ENCODE peak calls at places on chromosomes 7 and 10, in seven cellular contexts. One of them, this sample, is unnamed.

GRCh38 chr10:43231523-43232078 is 35.3 kb downstream of the RASGEF1A start:
- DNase-seq in AG09309: no peak
- DNase-seq in AG04449: no peak
- DNase-seq in fibroblast of lung: no peak
- DNase-seq in lower lobe of right lung: peak
- DNase-seq in retinal pigment epithelial cell: no peak
- DNase-seq in stomach: no peak
- DNase-seq in this sample: no peak

GRCh38 chr7:140390034-140390433 is 8.3 kb downstream of the SLC37A3 start:
- DNase-seq in AG09309: no peak
- DNase-seq in AG04449: no peak
- DNase-seq in fibroblast of lung: no peak
- DNase-seq in lower lobe of right lung: no peak
- DNase-seq in retinal pigment epithelial cell: no peak
- DNase-seq in stomach: no peak
- DNase-seq in this sample: no peak

GRCh38 chr10:29861811-29862505 is 197.4 kb downstream of the JCAD start:
- DNase-seq in AG09309: peak
- DNase-seq in AG04449: peak
- DNase-seq in fibroblast of lung: peak
- DNase-seq in lower lobe of right lung: no peak
- DNase-seq in retinal pigment epithelial cell: no peak
- DNase-seq in stomach: no peak
- DNase-seq in this sample: peak

GRCh38 chr10:94183666-94184264 is 179.0 kb downstream of the NOC3L start:
- DNase-seq in AG09309: peak
- DNase-seq in AG04449: peak
- DNase-seq in fibroblast of lung: peak
- DNase-seq in lower lobe of right lung: no peak
- DNase-seq in retinal pigment epithelial cell: no peak
- DNase-seq in stomach: no peak
- DNase-seq in this sample: no peak

GRCh38 chr7:73707045-73707631 is 12.3 kb downstream of the STX1A start:
- DNase-seq in AG09309: no peak
- DNase-seq in AG04449: no peak
- DNase-seq in fibroblast of lung: no peak
- DNase-seq in lower lobe of right lung: peak
- DNase-seq in retinal pigment epithelial cell: no peak
- DNase-seq in stomach: peak
- DNase-seq in this sample: no peak

GRCh38 chr10:71212249-71213126 is at the start of gene UNC5B:
- DNase-seq in AG09309: peak
- DNase-seq in AG04449: no peak
- DNase-seq in fibroblast of lung: peak
- DNase-seq in lower lobe of right lung: peak
- DNase-seq in retinal pigment epithelial cell: no peak
- DNase-seq in stomach: peak
- DNase-seq in this sample: no peak

GRCh38 chr10:75528392-75528791 is 97.0 kb downstream of the LRMDA start:
- DNase-seq in AG09309: no peak
- DNase-seq in AG04449: no peak
- DNase-seq in fibroblast of lung: no peak
- DNase-seq in lower lobe of right lung: no peak
- DNase-seq in retinal pigment epithelial cell: no peak
- DNase-seq in stomach: no peak
- DNase-seq in this sample: no peak

GRCh38 chr7:92404170-92404614 is 43.1 kb upstream of the GATAD1 start:
- DNase-seq in AG09309: no peak
- DNase-seq in AG04449: no peak
- DNase-seq in fibroblast of lung: no peak
- DNase-seq in lower lobe of right lung: no peak
- DNase-seq in retinal pigment epithelial cell: no peak
- DNase-seq in stomach: no peak
- DNase-seq in this sample: no peak

GRCh38 chr10:50990568-50991495 is 83.5 kb upstream of the PRKG1 start:
- DNase-seq in AG09309: peak
- DNase-seq in AG04449: peak
- DNase-seq in fibroblast of lung: peak
- DNase-seq in lower lobe of right lung: peak
- DNase-seq in retinal pigment epithelial cell: peak
- DNase-seq in stomach: no peak
- DNase-seq in this sample: no peak

DNA sequence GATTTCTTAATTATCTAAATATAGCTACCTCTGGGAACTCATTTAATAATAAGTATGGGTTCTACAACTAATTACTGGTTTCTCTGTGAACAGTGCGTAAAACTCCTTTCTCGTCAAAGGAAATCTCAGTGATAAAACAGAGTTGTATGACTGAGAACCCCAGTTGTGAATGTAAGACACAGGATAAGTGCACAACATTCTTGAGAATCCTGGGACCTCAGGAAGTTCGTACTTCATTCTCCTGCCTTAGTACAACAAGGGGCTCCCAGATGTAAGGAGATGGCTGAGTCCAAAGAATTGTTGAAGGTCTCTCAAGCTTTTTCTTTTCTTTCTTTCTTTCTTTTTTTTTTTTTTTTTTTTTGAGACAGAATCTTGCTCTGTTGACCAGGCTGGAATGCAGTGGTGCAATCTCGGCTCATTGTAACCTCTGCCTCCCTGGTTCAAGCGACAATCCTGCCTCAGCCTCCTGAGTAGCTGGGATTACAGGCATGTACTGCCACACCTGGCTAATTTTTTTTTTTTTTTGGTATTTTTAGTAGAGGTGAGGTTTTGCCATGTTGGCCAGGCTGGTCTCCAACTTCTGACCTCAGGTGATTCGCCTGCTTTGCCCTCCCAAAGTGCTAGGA is 12.5 kb downstream of the DENND10 start:
- DNase-seq in AG09309: no peak
- DNase-seq in AG04449: no peak
- DNase-seq in fibroblast of lung: no peak
- DNase-seq in lower lobe of right lung: no peak
- DNase-seq in retinal pigment epithelial cell: no peak
- DNase-seq in stomach: no peak
- DNase-seq in this sample: no peak
- H3K4me3 ChIP-seq in AG09309: no peak
- H3K4me3 ChIP-seq in AG04449: no peak
- H3K4me3 ChIP-seq in fibroblast of lung: no peak
- H3K4me3 ChIP-seq in lower lobe of right lung: no peak
- H3K4me3 ChIP-seq in retinal pigment epithelial cell: no peak
- H3K4me3 ChIP-seq in stomach: no peak
- H3K4me3 ChIP-seq in this sample: no peak

GRCh38 chr7:158494162-158494586 is 93.4 kb downstream of the PTPRN2 start:
- DNase-seq in AG09309: no peak
- DNase-seq in AG04449: no peak
- DNase-seq in fibroblast of lung: no peak
- DNase-seq in lower lobe of right lung: no peak
- DNase-seq in retinal pigment epithelial cell: no peak
- DNase-seq in stomach: no peak
- DNase-seq in this sample: no peak
- TF ChIP-seq CTCF in AG09309: no peak
- TF ChIP-seq CTCF in AG04449: no peak
- TF ChIP-seq CTCF in fibroblast of lung: no peak
- TF ChIP-seq CTCF in lower lobe of right lung: no peak
- TF ChIP-seq CTCF in retinal pigment epithelial cell: no peak
- TF ChIP-seq CTCF in stomach: no peak
- TF ChIP-seq CTCF in this sample: no peak

GRCh38 chr7:43112088-43112940 is at the start of gene HECW1:
- DNase-seq in AG09309: no peak
- DNase-seq in AG04449: no peak
- DNase-seq in fibroblast of lung: no peak
- DNase-seq in lower lobe of right lung: no peak
- DNase-seq in retinal pigment epithelial cell: no peak
- DNase-seq in stomach: no peak
- DNase-seq in this sample: no peak
- H3K4me3 ChIP-seq in AG09309: peak
- H3K4me3 ChIP-seq in AG04449: peak
- H3K4me3 ChIP-seq in fibroblast of lung: peak
- H3K4me3 ChIP-seq in lower lobe of right lung: peak
- H3K4me3 ChIP-seq in retinal pigment epithelial cell: peak
- H3K4me3 ChIP-seq in stomach: peak
- H3K4me3 ChIP-seq in this sample: peak

GRCh38 chr10:14244801-14245211 is 85.9 kb downstream of the FRMD4A start:
- DNase-seq in AG09309: no peak
- DNase-seq in AG04449: no peak
- DNase-seq in fibroblast of lung: peak
- DNase-seq in lower lobe of right lung: no peak
- DNase-seq in retinal pigment epithelial cell: no peak
- DNase-seq in stomach: no peak
- DNase-seq in this sample: peak

GRCh38 chr10:14244147-14244546 is 86.6 kb downstream of the FRMD4A start:
- DNase-seq in AG09309: no peak
- DNase-seq in AG04449: no peak
- DNase-seq in fibroblast of lung: peak
- DNase-seq in lower lobe of right lung: no peak
- DNase-seq in retinal pigment epithelial cell: no peak
- DNase-seq in stomach: no peak
- DNase-seq in this sample: no peak

GRCh38 chr10:14241196-14241595 is 89.5 kb downstream of the FRMD4A start:
- DNase-seq in AG09309: no peak
- DNase-seq in AG04449: no peak
- DNase-seq in fibroblast of lung: no peak
- DNase-seq in lower lobe of right lung: no peak
- DNase-seq in retinal pigment epithelial cell: no peak
- DNase-seq in stomach: no peak
- DNase-seq in this sample: no peak

GRCh38 chr10:14236341-14236740 is 94.4 kb downstream of the FRMD4A start:
- DNase-seq in AG09309: no peak
- DNase-seq in AG04449: no peak
- DNase-seq in fibroblast of lung: no peak
- DNase-seq in lower lobe of right lung: no peak
- DNase-seq in retinal pigment epithelial cell: no peak
- DNase-seq in stomach: no peak
- DNase-seq in this sample: no peak

GRCh38 chr10:14240253-14241189 is 90.2 kb downstream of the FRMD4A start:
- DNase-seq in AG09309: no peak
- DNase-seq in AG04449: no peak
- DNase-seq in fibroblast of lung: peak
- DNase-seq in lower lobe of right lung: no peak
- DNase-seq in retinal pigment epithelial cell: no peak
- DNase-seq in stomach: no peak
- DNase-seq in this sample: no peak
- TF ChIP-seq CTCF in AG09309: peak
- TF ChIP-seq CTCF in AG04449: no peak
- TF ChIP-seq CTCF in fibroblast of lung: no peak
- TF ChIP-seq CTCF in lower lobe of right lung: no peak
- TF ChIP-seq CTCF in retinal pigment epithelial cell: no peak
- TF ChIP-seq CTCF in stomach: no peak
- TF ChIP-seq CTCF in this sample: no peak

GRCh38 chr7:130669051-130669700 is 628 bp upstream of the COPG2 start:
- DNase-seq in AG09309: no peak
- DNase-seq in AG04449: no peak
- DNase-seq in fibroblast of lung: no peak
- DNase-seq in lower lobe of right lung: no peak
- DNase-seq in retinal pigment epithelial cell: no peak
- DNase-seq in stomach: peak
- DNase-seq in this sample: no peak

GRCh38 chr7:130667593-130668257 is 823 bp downstream of the COPG2 start:
- DNase-seq in AG09309: no peak
- DNase-seq in AG04449: no peak
- DNase-seq in fibroblast of lung: peak
- DNase-seq in lower lobe of right lung: no peak
- DNase-seq in retinal pigment epithelial cell: no peak
- DNase-seq in stomach: no peak
- DNase-seq in this sample: no peak

GRCh38 chr7:130673066-130673465 is 4.5 kb upstream of the COPG2 start:
- DNase-seq in AG09309: no peak
- DNase-seq in AG04449: no peak
- DNase-seq in fibroblast of lung: no peak
- DNase-seq in lower lobe of right lung: no peak
- DNase-seq in retinal pigment epithelial cell: no peak
- DNase-seq in stomach: no peak
- DNase-seq in this sample: no peak

GRCh38 chr7:130672146-130672545 is 3.6 kb upstream of the COPG2 start:
- DNase-seq in AG09309: no peak
- DNase-seq in AG04449: no peak
- DNase-seq in fibroblast of lung: no peak
- DNase-seq in lower lobe of right lung: no peak
- DNase-seq in retinal pigment epithelial cell: no peak
- DNase-seq in stomach: no peak
- DNase-seq in this sample: no peak

GRCh38 chr7:130668258-130669050 is at the start of gene COPG2:
- DNase-seq in AG09309: peak
- DNase-seq in AG04449: no peak
- DNase-seq in fibroblast of lung: peak
- DNase-seq in lower lobe of right lung: peak
- DNase-seq in retinal pigment epithelial cell: peak
- DNase-seq in stomach: peak
- DNase-seq in this sample: no peak
- H3K4me3 ChIP-seq in AG09309: peak
- H3K4me3 ChIP-seq in AG04449: peak
- H3K4me3 ChIP-seq in fibroblast of lung: peak
- H3K4me3 ChIP-seq in lower lobe of right lung: peak
- H3K4me3 ChIP-seq in retinal pigment epithelial cell: peak
- H3K4me3 ChIP-seq in stomach: peak
- H3K4me3 ChIP-seq in this sample: peak

DNA sequence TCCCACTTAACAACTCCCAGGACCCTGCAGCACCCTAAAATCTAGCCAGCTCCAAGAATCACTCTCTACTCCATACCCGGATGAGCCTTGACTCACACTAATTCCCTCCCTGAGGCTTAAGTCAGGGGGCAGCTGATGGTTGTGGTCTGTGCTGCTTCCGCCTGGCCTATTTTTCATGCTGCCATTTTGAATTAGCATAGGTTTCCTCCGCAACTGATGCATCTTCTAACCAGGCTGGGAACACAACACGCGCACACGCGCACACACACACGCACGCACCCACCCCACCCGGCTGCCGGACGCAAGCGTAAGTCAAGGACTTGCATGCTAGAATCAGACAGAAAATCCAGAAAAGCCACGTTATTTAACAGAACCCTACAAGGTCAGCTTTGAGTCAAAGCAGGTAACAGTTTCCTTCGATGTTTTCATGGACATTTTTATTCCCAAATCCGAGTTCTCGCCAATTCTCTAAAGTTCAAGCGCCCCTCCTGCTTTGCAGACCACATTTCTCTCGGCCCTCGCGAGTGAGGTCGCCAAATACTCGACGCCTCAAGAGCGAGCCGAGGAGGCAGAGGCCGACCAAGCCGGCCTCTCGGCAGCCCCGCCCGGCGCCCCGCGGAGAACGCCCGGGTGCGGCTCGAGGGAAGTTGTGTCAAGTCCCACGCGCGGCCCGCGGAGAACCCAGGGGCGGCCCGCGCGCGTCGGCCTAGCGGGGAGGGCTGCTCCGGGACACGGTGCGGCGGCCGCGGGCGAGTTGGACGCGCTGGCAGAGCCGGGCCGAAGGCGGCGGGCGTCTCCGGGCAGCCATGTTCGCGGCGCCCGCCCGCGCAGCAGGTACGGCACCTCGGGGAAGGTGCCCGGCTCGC is 977 bp downstream of the SCRN1 start:
- DNase-seq in AG09309: no peak
- DNase-seq in AG04449: no peak
- DNase-seq in fibroblast of lung: peak
- DNase-seq in lower lobe of right lung: peak
- DNase-seq in retinal pigment epithelial cell: peak
- DNase-seq in stomach: peak
- DNase-seq in this sample: no peak
- TF ChIP-seq CTCF in AG09309: no peak
- TF ChIP-seq CTCF in AG04449: no peak
- TF ChIP-seq CTCF in fibroblast of lung: no peak
- TF ChIP-seq CTCF in lower lobe of right lung: no peak
- TF ChIP-seq CTCF in retinal pigment epithelial cell: no peak
- TF ChIP-seq CTCF in stomach: no peak
- TF ChIP-seq CTCF in this sample: no peak

This sample was measured in epithelial cell of proximal tubule.